ENCODE peak calls at places on chromosomes 2 and 18, in eight cellular contexts. One of them, this sample, is unnamed.

GRCh38 chr2:241739651-241740050 is 5.2 kb downstream of the D2HGDH start:
- DNase-seq in stimulated activated CD4-positive, alpha-beta T cell treated with anti-CD3 and anti-CD28 coated beads, Interleukin-15, amount 100 ng/mL, for 48 hours: peak
- DNase-seq in naive thymus-derived CD8-positive, alpha-beta T cell: no peak
- DNase-seq in hepatocyte: no peak
- DNase-seq in posterior cingulate gyrus: no peak
- DNase-seq in transverse colon: no peak
- DNase-seq in NCI-H2081: no peak
- DNase-seq in hepatic stellate cell: peak
- DNase-seq in this sample: no peak

GRCh38 chr2:120940726-120941256 is 205.1 kb downstream of the GLI2 start:
- DNase-seq in stimulated activated CD4-positive, alpha-beta T cell treated with anti-CD3 and anti-CD28 coated beads, Interleukin-15, amount 100 ng/mL, for 48 hours: no peak
- DNase-seq in naive thymus-derived CD8-positive, alpha-beta T cell: no peak
- DNase-seq in hepatocyte: no peak
- DNase-seq in posterior cingulate gyrus: no peak
- DNase-seq in transverse colon: no peak
- DNase-seq in NCI-H2081: no peak
- DNase-seq in hepatic stellate cell: no peak
- DNase-seq in this sample: no peak

GRCh38 chr2:39266139-39266805 is 22.5 kb upstream of the CDKL4 start:
- DNase-seq in stimulated activated CD4-positive, alpha-beta T cell treated with anti-CD3 and anti-CD28 coated beads, Interleukin-15, amount 100 ng/mL, for 48 hours: no peak
- DNase-seq in naive thymus-derived CD8-positive, alpha-beta T cell: no peak
- DNase-seq in hepatocyte: no peak
- DNase-seq in posterior cingulate gyrus: no peak
- DNase-seq in transverse colon: no peak
- DNase-seq in NCI-H2081: no peak
- DNase-seq in hepatic stellate cell: no peak
- DNase-seq in this sample: no peak

GRCh38 chr2:240528406-240529040 is 29.3 kb downstream of the ANKMY1 start:
- DNase-seq in stimulated activated CD4-positive, alpha-beta T cell treated with anti-CD3 and anti-CD28 coated beads, Interleukin-15, amount 100 ng/mL, for 48 hours: no peak
- DNase-seq in naive thymus-derived CD8-positive, alpha-beta T cell: no peak
- DNase-seq in hepatocyte: no peak
- DNase-seq in posterior cingulate gyrus: no peak
- DNase-seq in transverse colon: no peak
- DNase-seq in NCI-H2081: no peak
- DNase-seq in hepatic stellate cell: no peak
- DNase-seq in this sample: no peak

GRCh38 chr2:212915121-212915782 is 236.2 kb downstream of the IKZF2 start:
- DNase-seq in stimulated activated CD4-positive, alpha-beta T cell treated with anti-CD3 and anti-CD28 coated beads, Interleukin-15, amount 100 ng/mL, for 48 hours: no peak
- DNase-seq in naive thymus-derived CD8-positive, alpha-beta T cell: no peak
- DNase-seq in hepatocyte: no peak
- DNase-seq in posterior cingulate gyrus: no peak
- DNase-seq in transverse colon: no peak
- DNase-seq in NCI-H2081: no peak
- DNase-seq in hepatic stellate cell: no peak
- DNase-seq in this sample: no peak

GRCh38 chr2:44826601-44827000 is 114.9 kb upstream of the SIX3 start:
- DNase-seq in stimulated activated CD4-positive, alpha-beta T cell treated with anti-CD3 and anti-CD28 coated beads, Interleukin-15, amount 100 ng/mL, for 48 hours: no peak
- DNase-seq in naive thymus-derived CD8-positive, alpha-beta T cell: no peak
- DNase-seq in hepatocyte: no peak
- DNase-seq in posterior cingulate gyrus: no peak
- DNase-seq in transverse colon: no peak
- DNase-seq in NCI-H2081: no peak
- DNase-seq in hepatic stellate cell: no peak
- DNase-seq in this sample: no peak

GRCh38 chr2:48112911-48113687 is 206.8 kb upstream of the FBXO11 start:
- DNase-seq in stimulated activated CD4-positive, alpha-beta T cell treated with anti-CD3 and anti-CD28 coated beads, Interleukin-15, amount 100 ng/mL, for 48 hours: no peak
- DNase-seq in naive thymus-derived CD8-positive, alpha-beta T cell: no peak
- DNase-seq in hepatocyte: peak
- DNase-seq in posterior cingulate gyrus: no peak
- DNase-seq in transverse colon: no peak
- DNase-seq in NCI-H2081: no peak
- DNase-seq in hepatic stellate cell: no peak
- DNase-seq in this sample: no peak

GRCh38 chr2:128414351-128414750 is 95.7 kb upstream of the HS6ST1 start:
- DNase-seq in stimulated activated CD4-positive, alpha-beta T cell treated with anti-CD3 and anti-CD28 coated beads, Interleukin-15, amount 100 ng/mL, for 48 hours: no peak
- DNase-seq in naive thymus-derived CD8-positive, alpha-beta T cell: no peak
- DNase-seq in hepatocyte: no peak
- DNase-seq in posterior cingulate gyrus: no peak
- DNase-seq in transverse colon: no peak
- DNase-seq in NCI-H2081: no peak
- DNase-seq in hepatic stellate cell: no peak
- DNase-seq in this sample: no peak

GRCh38 chr18:57107141-57107832 is 39.6 kb upstream of the BOD1L2 start:
- DNase-seq in stimulated activated CD4-positive, alpha-beta T cell treated with anti-CD3 and anti-CD28 coated beads, Interleukin-15, amount 100 ng/mL, for 48 hours: no peak
- DNase-seq in naive thymus-derived CD8-positive, alpha-beta T cell: no peak
- DNase-seq in hepatocyte: peak
- DNase-seq in posterior cingulate gyrus: no peak
- DNase-seq in transverse colon: no peak
- DNase-seq in NCI-H2081: no peak
- DNase-seq in hepatic stellate cell: no peak
- DNase-seq in this sample: no peak

GRCh38 chr2:200189964-200190363 is 116.5 kb upstream of the SPATS2L start:
- DNase-seq in stimulated activated CD4-positive, alpha-beta T cell treated with anti-CD3 and anti-CD28 coated beads, Interleukin-15, amount 100 ng/mL, for 48 hours: no peak
- DNase-seq in naive thymus-derived CD8-positive, alpha-beta T cell: no peak
- DNase-seq in hepatocyte: no peak
- DNase-seq in posterior cingulate gyrus: no peak
- DNase-seq in transverse colon: no peak
- DNase-seq in NCI-H2081: no peak
- DNase-seq in hepatic stellate cell: no peak
- DNase-seq in this sample: no peak